ENCODE peak calls at places on chromosomes 11 and 22, in five cellular contexts. M, D, K, A and C are unnamed samples.

GRCh38 chr11:55669376-55669775 is 7.4 kb downstream of the OR4C6 start:
- DNase-seq in A (no peak), K (no peak), D (no peak), M (no peak), C (no peak)

GRCh38 chr22:48192920-48193319 is 1430.5 kb downstream of the TBC1D22A start:
- DNase-seq in M (no peak), A (no peak), D (no peak), K (no peak), C (no peak)

GRCh38 chr11:43632171-43632570 is 48.4 kb upstream of the HSD17B12 start:
- DNase-seq in K (no peak), M (no peak), D (peak), A (peak), C (no peak)

GRCh38 chr11:1152316-1153104 is 5.2 kb upstream of the MUC5AC start:
- DNase-seq in A (peak), M (no peak), K (no peak), D (no peak), C (peak)

GRCh38 chr11:119295178-119295577 is 21.8 kb downstream of the MCAM start:
- DNase-seq in D (no peak), M (no peak), A (no peak), K (no peak), C (peak)

GRCh38 chr11:17810736-17811135 is 76.2 kb downstream of the KCNC1 start:
- DNase-seq in D (peak), M (no peak), K (no peak), A (peak), C (peak)

GRCh38 chr11:72084960-72085359 is 4.3 kb downstream of the LRRC51 start:
- DNase-seq in M (no peak), A (no peak), K (no peak), D (no peak), C (no peak)

GRCh38 chr11:67288452-67289225 is 464 bp upstream of the ANKRD13D start:
- DNase-seq in M (no peak), K (peak), A (peak), D (peak), C (peak)

GRCh38 chr22:29002603-29003002 is 59.0 kb downstream of the C22orf31 start:
- DNase-seq in K (peak), A (no peak), M (no peak), D (no peak), C (no peak)

GRCh38 chr22:23503142-23503541 is 76.9 kb downstream of the IGLL1 start:
- DNase-seq in K (no peak), A (no peak), D (no peak), M (no peak), C (no peak)

GRCh38 chr22:19770349-19771220 is 10.0 kb downstream of the TBX1 start:
- DNase-seq in K (no peak), M (no peak), D (no peak), A (no peak), C (no peak)

GRCh38 chr11:21174781-21175180 is 505.4 kb downstream of the NELL1 start:
- DNase-seq in M (no peak), D (no peak), K (no peak), A (no peak), C (no peak)

GRCh38 chr22:47540011-47540410 is 777.6 kb downstream of the TBC1D22A start:
- DNase-seq in M (no peak), D (no peak), K (no peak), A (no peak), C (no peak)

GRCh38 chr11:64876226-64876750 is 2.1 kb downstream of the EHD1 start:
- DNase-seq in A (no peak), K (no peak), M (no peak), D (no peak), C (no peak)

GRCh38 chr11:105377870-105378269 is 232.0 kb upstream of the GRIA4 start:
- DNase-seq in K (no peak), M (no peak), A (no peak), D (no peak), C (no peak)

GRCh38 chr11:33708970-33709369 is 8.3 kb upstream of the C11orf91 start:
- DNase-seq in K (no peak), M (no peak), A (no peak), D (no peak), C (no peak)

GRCh38 chr11:89477175-89477574 is 14.0 kb downstream of the NOX4 start:
- DNase-seq in D (no peak), A (no peak), M (no peak), K (peak), C (no peak)

GRCh38 chr22:20956258-20957117 is 10.6 kb upstream of the AIFM3 start:
- DNase-seq in M (no peak), K (peak), D (no peak), A (peak), C (peak)

GRCh38 chr22:38267086-38267485 is 5.7 kb downstream of the TMEM184B start:
- DNase-seq in A (peak), D (no peak), K (no peak), M (no peak), C (peak)

GRCh38 chr11:100793525-100793924 is 106.4 kb downstream of the ARHGAP42 start:
- DNase-seq in A (no peak), M (no peak), K (no peak), D (no peak), C (no peak)

GRCh38 chr11:84930863-84931262 is 696.3 kb downstream of the DLG2 start:
- DNase-seq in K (no peak), D (no peak), M (no peak), A (no peak), C (no peak)

GRCh38 chr11:132992838-132993680 is 539.2 kb downstream of the OPCML start:
- DNase-seq in M (no peak), A (peak), D (no peak), K (no peak), C (no peak)

GRCh38 chr11:134556186-134556585 is 144.1 kb upstream of the B3GAT1 start:
- DNase-seq in A (no peak), K (no peak), D (no peak), M (no peak), C (no peak)

GRCh38 chr22:42892571-42893316 is 35.7 kb upstream of the ARFGAP3 start:
- DNase-seq in K (peak), D (no peak), M (no peak), A (no peak), C (no peak)

GRCh38 chr11:110835103-110835502 is 122.9 kb upstream of the ARHGAP20 start:
- DNase-seq in D (no peak), M (no peak), A (no peak), K (no peak), C (no peak)

GRCh38 chr22:29146101-29146560 is 59.6 kb upstream of the EMID1 start:
- DNase-seq in A (no peak), K (no peak), M (no peak), D (no peak), C (no peak)

GRCh38 chr22:43136255-43136654 is 6.9 kb downstream of the MCAT start:
- DNase-seq in D (no peak), K (peak), A (peak), M (no peak), C (peak)

GRCh38 chr11:93567406-93567819 is 24.2 kb upstream of the SMCO4 start:
- DNase-seq in K (peak), D (no peak), A (peak), M (no peak), C (peak)

GRCh38 chr11:61125310-61125684 is 23.0 kb downstream of the CD5 start:
- DNase-seq in K (no peak), A (no peak), M (no peak), D (no peak), C (no peak)

DNA sequence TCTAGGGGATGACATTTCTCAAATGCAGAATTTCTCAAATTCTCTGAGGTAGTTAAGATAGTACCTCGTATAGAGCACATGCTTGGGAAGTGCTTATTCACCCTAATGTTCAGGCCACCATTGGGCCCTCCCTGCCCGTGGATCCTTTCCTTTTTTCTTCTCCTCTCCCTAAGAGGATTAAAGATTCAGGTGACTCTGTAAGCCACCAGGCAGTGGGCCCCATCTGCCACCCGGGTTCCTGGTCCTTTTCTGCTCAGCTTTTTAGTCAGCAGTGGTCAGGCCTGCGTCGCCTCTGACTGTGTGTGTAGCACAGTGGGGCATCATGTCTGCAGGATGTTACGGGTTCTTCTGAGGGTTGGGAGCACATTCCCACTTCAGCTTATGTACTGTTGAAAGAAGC is 7.2 kb downstream of the CEP164 start:
- DNase-seq in M (peak), K (no peak), A (no peak), D (no peak), C (no peak)
- H3K4me3 ChIP-seq in M (no peak), K (no peak), A (no peak), D (no peak), C (no peak)

GRCh38 chr22:22461583-22461982 is 47.0 kb downstream of the ZNF280B start:
- DNase-seq in D (no peak), K (no peak), A (no peak), M (no peak), C (no peak)

GRCh38 chr22:22461111-22461510 is 47.4 kb downstream of the ZNF280B start:
- DNase-seq in D (no peak), K (no peak), M (no peak), A (no peak), C (no peak)

GRCh38 chr22:22458896-22459588 is 49.5 kb downstream of the ZNF280B start:
- DNase-seq in M (no peak), A (peak), D (no peak), K (no peak), C (no peak)

GRCh38 chr22:22460060-22460459 is 48.5 kb downstream of the ZNF280B start:
- DNase-seq in D (no peak), M (no peak), A (no peak), K (no peak), C (no peak)

GRCh38 chr22:22460635-22461034 is 47.9 kb downstream of the ZNF280B start:
- DNase-seq in D (no peak), K (no peak), A (no peak), M (no peak), C (peak)
- TF ChIP-seq CTCF in D (no peak), K (no peak), A (no peak), M (peak), C (peak)

GRCh38 chr22:36110306-36110791 is 50.2 kb downstream of the APOL3 start:
- DNase-seq in K (no peak), M (no peak), D (no peak), A (peak), C (peak)
- H3K4me3 ChIP-seq in K (no peak), M (no peak), D (no peak), A (no peak), C (no peak)

GRCh38 chr11:81705283-81705682 is 1028.4 kb downstream of the FAM181B start:
- DNase-seq in K (no peak), A (no peak), D (no peak), M (no peak), C (no peak)

DNA sequence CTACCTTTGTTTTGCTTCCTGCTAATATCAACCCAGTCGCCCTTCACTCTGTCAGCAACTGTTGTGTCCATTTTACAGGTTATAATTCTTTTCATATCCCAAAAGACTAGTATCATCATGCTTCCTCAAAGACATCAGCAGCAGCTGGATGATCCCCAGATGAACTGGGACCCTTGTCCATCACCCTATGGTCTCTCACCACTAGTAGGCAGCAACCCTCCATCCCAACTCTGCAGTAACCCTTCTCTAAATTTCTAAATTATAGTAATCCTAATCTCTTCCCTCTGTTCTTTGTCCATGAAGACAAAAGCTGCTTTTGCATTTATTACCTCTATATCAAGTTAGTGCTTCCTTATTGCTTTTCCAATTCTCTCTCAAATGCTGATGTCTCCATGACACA is 1025.8 kb downstream of the FAM181B start:
- DNase-seq in K (no peak), A (no peak), M (no peak), D (no peak), C (no peak)
- TF ChIP-seq CTCF in K (no peak), A (no peak), M (peak), D (no peak), C (peak)